ENCODE peak calls at places on chromosomes 4 and X, in seven cellular contexts. One of them, this sample, is unnamed.

GRCh38 chrX:128439159-128439558 is 387.0 kb upstream of the ACTRT1 start:
- DNase-seq in HuH-7.5: peak; percentile 13
- DNase-seq in CD14-positive monocyte: no peak
- DNase-seq in DND-41: no peak
- DNase-seq in KBM-7: no peak
- DNase-seq in immature natural killer cell: no peak
- DNase-seq in sigmoid colon: no peak
- DNase-seq in this sample: no peak

GRCh38 chrX:153792368-153792767 is 1.8 kb downstream of the IDH3G start:
- DNase-seq in CD14-positive monocyte: no peak
- DNase-seq in HuH-7.5: no peak
- DNase-seq in DND-41: no peak
- DNase-seq in KBM-7: no peak
- DNase-seq in sigmoid colon: no peak
- DNase-seq in immature natural killer cell: no peak
- DNase-seq in this sample: no peak

GRCh38 chrX:79167437-79167836 is 22.9 kb downstream of the GPR174 start:
- DNase-seq in HuH-7.5: no peak
- DNase-seq in sigmoid colon: no peak
- DNase-seq in immature natural killer cell: no peak
- DNase-seq in KBM-7: peak; percentile 27
- DNase-seq in DND-41: no peak
- DNase-seq in CD14-positive monocyte: no peak
- DNase-seq in this sample: no peak

GRCh38 chr4:168880811-168881595 is 129.1 kb downstream of the CBR4 start:
- DNase-seq in DND-41: no peak
- DNase-seq in immature natural killer cell: no peak
- DNase-seq in sigmoid colon: no peak
- DNase-seq in HuH-7.5: peak; percentile 21
- DNase-seq in CD14-positive monocyte: peak; percentile 82
- DNase-seq in KBM-7: peak; percentile 93
- DNase-seq in this sample: no peak

GRCh38 chr4:793109-793861 is 32.6 kb downstream of the CPLX1 start:
- DNase-seq in KBM-7: no peak
- DNase-seq in immature natural killer cell: no peak
- DNase-seq in sigmoid colon: no peak
- DNase-seq in DND-41: no peak
- DNase-seq in HuH-7.5: no peak
- DNase-seq in CD14-positive monocyte: no peak
- DNase-seq in this sample: peak; percentile 52

GRCh38 chr4:113636877-113637276 is 124.7 kb downstream of the CAMK2D start:
- DNase-seq in DND-41: peak; percentile 61
- DNase-seq in sigmoid colon: no peak
- DNase-seq in KBM-7: peak; percentile 64
- DNase-seq in HuH-7.5: no peak
- DNase-seq in immature natural killer cell: peak; percentile 68
- DNase-seq in CD14-positive monocyte: no peak
- DNase-seq in this sample: peak; percentile 91

GRCh38 chr4:7322166-7322991 is 112.4 kb downstream of the PSAPL1 start:
- DNase-seq in DND-41: no peak
- DNase-seq in sigmoid colon: no peak
- DNase-seq in CD14-positive monocyte: no peak
- DNase-seq in KBM-7: no peak
- DNase-seq in immature natural killer cell: no peak
- DNase-seq in HuH-7.5: no peak
- DNase-seq in this sample: no peak

GRCh38 chr4:3462790-3463415 is at the start of gene DOK7:
- DNase-seq in DND-41: no peak
- DNase-seq in sigmoid colon: no peak
- DNase-seq in CD14-positive monocyte: no peak
- DNase-seq in KBM-7: no peak
- DNase-seq in immature natural killer cell: no peak
- DNase-seq in HuH-7.5: no peak
- DNase-seq in this sample: no peak

GRCh38 chr4:125572601-125573000 is 257.8 kb downstream of the FAT4 start:
- DNase-seq in HuH-7.5: no peak
- DNase-seq in DND-41: peak; percentile 4
- DNase-seq in CD14-positive monocyte: no peak
- DNase-seq in KBM-7: no peak
- DNase-seq in immature natural killer cell: no peak
- DNase-seq in sigmoid colon: no peak
- DNase-seq in this sample: no peak

GRCh38 chrX:150690126-150690525 is 3.1 kb upstream of the MTMR1 start:
- DNase-seq in KBM-7: no peak
- DNase-seq in DND-41: no peak
- DNase-seq in HuH-7.5: no peak
- DNase-seq in immature natural killer cell: no peak
- DNase-seq in CD14-positive monocyte: no peak
- DNase-seq in sigmoid colon: no peak
- DNase-seq in this sample: no peak

GRCh38 chrX:46704767-46705386 is 54.0 kb downstream of the SLC9A7 start:
- DNase-seq in immature natural killer cell: no peak
- DNase-seq in CD14-positive monocyte: no peak
- DNase-seq in HuH-7.5: no peak
- DNase-seq in KBM-7: peak; percentile 80
- DNase-seq in DND-41: no peak
- DNase-seq in sigmoid colon: no peak
- DNase-seq in this sample: no peak

GRCh38 chr4:110618091-110619000 is 4.5 kb downstream of the PITX2 start:
- DNase-seq in sigmoid colon: no peak
- DNase-seq in KBM-7: no peak
- DNase-seq in CD14-positive monocyte: no peak
- DNase-seq in HuH-7.5: no peak
- DNase-seq in DND-41: no peak
- DNase-seq in immature natural killer cell: no peak
- DNase-seq in this sample: no peak

GRCh38 chrX:154010330-154011087 is 9.2 kb downstream of the IRAK1 start:
- DNase-seq in KBM-7: no peak
- DNase-seq in sigmoid colon: no peak
- DNase-seq in immature natural killer cell: no peak
- DNase-seq in HuH-7.5: no peak
- DNase-seq in DND-41: no peak
- DNase-seq in CD14-positive monocyte: peak; percentile 87
- DNase-seq in this sample: no peak

GRCh38 chr4:121072080-121072835 is at the start of gene NDNF:
- DNase-seq in HuH-7.5: no peak
- DNase-seq in immature natural killer cell: peak; percentile 15
- DNase-seq in DND-41: no peak
- DNase-seq in CD14-positive monocyte: no peak
- DNase-seq in KBM-7: peak; percentile 3
- DNase-seq in sigmoid colon: peak; percentile 78
- DNase-seq in this sample: no peak

GRCh38 chr4:1809754-1810502 is 16.8 kb downstream of the FGFR3 start:
- DNase-seq in immature natural killer cell: peak; percentile 36
- DNase-seq in CD14-positive monocyte: peak; percentile 60
- DNase-seq in sigmoid colon: peak; percentile 80
- DNase-seq in HuH-7.5: peak; percentile 98
- DNase-seq in KBM-7: peak; percentile 86
- DNase-seq in DND-41: peak; percentile 64
- DNase-seq in this sample: peak; percentile 72

GRCh38 chr4:81164623-81165416 is 50.2 kb downstream of the PRKG2 start:
- DNase-seq in DND-41: no peak
- DNase-seq in KBM-7: no peak
- DNase-seq in sigmoid colon: no peak
- DNase-seq in immature natural killer cell: no peak
- DNase-seq in HuH-7.5: no peak
- DNase-seq in CD14-positive monocyte: no peak
- DNase-seq in this sample: no peak

GRCh38 chrX:96311366-96311765 is 373.3 kb upstream of the DIAPH2 start:
- DNase-seq in CD14-positive monocyte: no peak
- DNase-seq in KBM-7: no peak
- DNase-seq in sigmoid colon: no peak
- DNase-seq in DND-41: no peak
- DNase-seq in HuH-7.5: no peak
- DNase-seq in immature natural killer cell: no peak
- DNase-seq in this sample: no peak

GRCh38 chr4:93947318-93947717 is 118.8 kb downstream of the ATOH1 start:
- DNase-seq in KBM-7: no peak
- DNase-seq in DND-41: no peak
- DNase-seq in immature natural killer cell: no peak
- DNase-seq in HuH-7.5: no peak
- DNase-seq in sigmoid colon: no peak
- DNase-seq in CD14-positive monocyte: no peak
- DNase-seq in this sample: no peak

GRCh38 chr4:184815046-184815877 is 10.5 kb downstream of the ACSL1 start:
- DNase-seq in KBM-7: peak; percentile 65
- DNase-seq in immature natural killer cell: no peak
- DNase-seq in HuH-7.5: no peak
- DNase-seq in sigmoid colon: peak; percentile 89
- DNase-seq in CD14-positive monocyte: no peak
- DNase-seq in DND-41: no peak
- DNase-seq in this sample: peak; percentile 76

GRCh38 chrX:134743121-134743520 is 84.8 kb upstream of the PLAC1 start:
- DNase-seq in DND-41: no peak
- DNase-seq in KBM-7: no peak
- DNase-seq in HuH-7.5: no peak
- DNase-seq in immature natural killer cell: no peak
- DNase-seq in CD14-positive monocyte: no peak
- DNase-seq in sigmoid colon: no peak
- DNase-seq in this sample: no peak

GRCh38 chr4:128573781-128574508 is 235.6 kb upstream of the JADE1 start:
- DNase-seq in KBM-7: no peak
- DNase-seq in DND-41: no peak
- DNase-seq in immature natural killer cell: no peak
- DNase-seq in CD14-positive monocyte: no peak
- DNase-seq in HuH-7.5: no peak
- DNase-seq in sigmoid colon: no peak
- DNase-seq in this sample: no peak

GRCh38 chrX:75038925-75039324 is 113.7 kb upstream of the NEXMIF start:
- DNase-seq in CD14-positive monocyte: no peak
- DNase-seq in immature natural killer cell: no peak
- DNase-seq in HuH-7.5: no peak
- DNase-seq in DND-41: peak; percentile 8
- DNase-seq in sigmoid colon: no peak
- DNase-seq in KBM-7: peak; percentile 69
- DNase-seq in this sample: peak; percentile 37

GRCh38 chrX:118630843-118631242 is 96.6 kb upstream of the IL13RA1 start:
- DNase-seq in sigmoid colon: no peak
- DNase-seq in immature natural killer cell: no peak
- DNase-seq in CD14-positive monocyte: no peak
- DNase-seq in HuH-7.5: no peak
- DNase-seq in DND-41: no peak
- DNase-seq in KBM-7: peak; percentile 60
- DNase-seq in this sample: no peak

GRCh38 chr4:162681212-162681611 is 485.5 kb downstream of the NAF1 start:
- DNase-seq in sigmoid colon: no peak
- DNase-seq in CD14-positive monocyte: no peak
- DNase-seq in KBM-7: no peak
- DNase-seq in immature natural killer cell: no peak
- DNase-seq in DND-41: no peak
- DNase-seq in HuH-7.5: no peak
- DNase-seq in this sample: no peak

GRCh38 chrX:18291006-18291545 is 63.4 kb downstream of the SCML2 start:
- DNase-seq in CD14-positive monocyte: no peak
- DNase-seq in sigmoid colon: no peak
- DNase-seq in DND-41: no peak
- DNase-seq in KBM-7: peak; percentile 19
- DNase-seq in HuH-7.5: no peak
- DNase-seq in immature natural killer cell: no peak
- DNase-seq in this sample: no peak

GRCh38 chrX:48919360-48919821 is 567 bp upstream of the PIM2 start:
- DNase-seq in CD14-positive monocyte: no peak
- DNase-seq in KBM-7: no peak
- DNase-seq in immature natural killer cell: no peak
- DNase-seq in DND-41: no peak
- DNase-seq in sigmoid colon: no peak
- DNase-seq in HuH-7.5: peak; percentile 33
- DNase-seq in this sample: no peak

GRCh38 chr4:7335363-7336066 is 99.2 kb downstream of the PSAPL1 start:
- DNase-seq in immature natural killer cell: peak; percentile 64
- DNase-seq in CD14-positive monocyte: no peak
- DNase-seq in DND-41: peak; percentile 70
- DNase-seq in KBM-7: peak; percentile 64
- DNase-seq in HuH-7.5: peak; percentile 87
- DNase-seq in sigmoid colon: no peak
- DNase-seq in this sample: peak; percentile 45